ENCODE peak calls at places on chromosome 13, in ten cellular contexts. Z is CD4-positive, alpha-beta T cell; H is SK-N-SH; D is cardiac fibroblast; R is DND-41; F is neural crest cell; V is ascending aorta; X is A549; T is OCI-LY7; U is WTC11. Y is an unnamed sample.

GRCh38 chr13:58151452-58151851 is 519.9 kb downstream of the PCDH17 start:
- DNase-seq in H (no peak), F (no peak), T (no peak), R (no peak), U (no peak), V (no peak), X (no peak), Z (no peak), D (no peak), Y (no peak)

GRCh38 chr13:113796211-113796875 is 37.3 kb downstream of the TMEM255B start:
- DNase-seq in V (no peak), D (no peak), F (no peak), H (no peak), X (no peak), R (no peak), U (no peak), Z (no peak), T (no peak), Y (no peak)

GRCh38 chr13:76954568-76954967 is 6.3 kb downstream of the ACOD1 start:
- DNase-seq in U (no peak), V (no peak), F (no peak), H (no peak), X (no peak), Z (no peak), R (no peak), T (no peak), D (no peak), Y (no peak)

GRCh38 chr13:112885242-112885781 is 83.7 kb upstream of the MCF2L start:
- DNase-seq in F (no peak), D (no peak), H (no peak), X (no peak), R (no peak), V (no peak), Z (no peak), T (no peak), U (no peak), Y (no peak)

GRCh38 chr13:113803409-113804016 is 44.5 kb downstream of the TMEM255B start:
- DNase-seq in H (no peak), D (no peak), X (no peak), Z (no peak), F (no peak), V (no peak), U (no peak), R (no peak), T (no peak), Y (no peak)

GRCh38 chr13:74129500-74130144 is 4.6 kb downstream of the KLF12 start:
- DNase-seq in T (peak), D (no peak), U (no peak), F (no peak), X (no peak), Z (peak), V (no peak), R (peak), H (no peak), Y (no peak)

GRCh38 chr13:30835442-30835841 is 70.6 kb upstream of the MEDAG start:
- DNase-seq in F (no peak), U (no peak), D (no peak), X (no peak), T (no peak), R (no peak), H (no peak), Z (no peak), V (no peak), Y (no peak)

GRCh38 chr13:110245421-110245899 is 61.5 kb downstream of the COL4A1 start:
- DNase-seq in F (no peak), U (no peak), H (peak), D (peak), T (no peak), X (no peak), R (no peak), V (no peak), Z (no peak), Y (no peak)

GRCh38 chr13:108964601-108965000 is 335.2 kb downstream of the MYO16 start:
- DNase-seq in U (no peak), F (no peak), R (no peak), Z (no peak), V (no peak), H (no peak), X (no peak), D (no peak), T (no peak), Y (no peak)

GRCh38 chr13:46492946-46493345 is 60.0 kb upstream of the LRCH1 start:
- DNase-seq in U (no peak), V (no peak), Z (no peak), F (peak), X (peak), T (peak), H (peak), D (peak), R (peak), Y (no peak)

GRCh38 chr13:39149896-39150295 is 111.6 kb downstream of the NHLRC3 start:
- DNase-seq in V (no peak), D (no peak), F (no peak), Z (no peak), T (no peak), X (no peak), R (no peak), U (no peak), H (no peak), Y (no peak)

GRCh38 chr13:80345771-80346510 is 5.0 kb upstream of the SPRY2 start:
- DNase-seq in V (no peak), H (no peak), Z (no peak), X (no peak), D (no peak), R (no peak), F (no peak), U (no peak), T (no peak), Y (no peak)

GRCh38 chr13:97179501-97179900 is 42.6 kb upstream of the MBNL2 start:
- DNase-seq in X (no peak), D (no peak), F (no peak), T (no peak), R (no peak), Z (no peak), V (no peak), U (no peak), H (no peak), Y (no peak)

GRCh38 chr13:109858319-109858718 is 71.9 kb upstream of the IRS2 start:
- DNase-seq in H (no peak), T (no peak), U (no peak), D (no peak), X (no peak), R (no peak), F (no peak), Z (no peak), V (no peak), Y (no peak)

GRCh38 chr13:113066746-113067145 is 38.8 kb upstream of the F7 start:
- DNase-seq in Z (no peak), D (no peak), H (no peak), X (no peak), R (no peak), V (no peak), T (no peak), U (no peak), F (no peak), Y (no peak)

GRCh38 chr13:71417205-71417604 is 449.8 kb downstream of the DACH1 start:
- DNase-seq in U (no peak), H (no peak), T (no peak), V (no peak), Z (no peak), F (no peak), D (peak), R (no peak), X (no peak), Y (no peak)

GRCh38 chr13:30493670-30494381 is 28.1 kb upstream of the HMGB1 start:
- DNase-seq in X (no peak), Z (no peak), T (peak), U (no peak), D (no peak), H (no peak), R (no peak), F (no peak), V (no peak), Y (no peak)

GRCh38 chr13:97696921-97697320 is 256.6 kb upstream of the IPO5 start:
- DNase-seq in H (no peak), U (no peak), R (no peak), Z (no peak), V (no peak), D (no peak), X (no peak), F (no peak), T (no peak), Y (no peak)

GRCh38 chr13:49716615-49717014 is 25.3 kb upstream of the EBPL start:
- DNase-seq in Z (no peak), T (no peak), X (no peak), F (no peak), V (no peak), R (no peak), U (no peak), H (no peak), D (no peak), Y (no peak)

GRCh38 chr13:25187596-25187995 is 15.5 kb upstream of the AMER2 start:
- DNase-seq in D (no peak), H (no peak), Z (no peak), V (no peak), X (no peak), R (no peak), U (no peak), F (no peak), T (no peak), Y (no peak)

GRCh38 chr13:62375653-62376052 is 960.0 kb upstream of the PCDH20 start:
- DNase-seq in V (no peak), X (no peak), H (no peak), F (no peak), R (no peak), D (no peak), U (no peak), Z (no peak), T (no peak), Y (no peak)

GRCh38 chr13:57123660-57124059 is 17.1 kb upstream of the PRR20A start:
- DNase-seq in Z (no peak), D (peak), U (no peak), V (peak), H (no peak), T (no peak), R (no peak), X (no peak), F (no peak), Y (no peak)

GRCh38 chr13:86446311-86446710 is 647.1 kb upstream of the SLITRK6 start:
- DNase-seq in H (no peak), X (peak), U (peak), Z (no peak), R (no peak), V (no peak), D (peak), T (no peak), F (no peak), Y (no peak)

GRCh38 chr13:45713106-45713690 is 11.1 kb downstream of the CBY2 start:
- DNase-seq in X (no peak), T (no peak), Z (no peak), R (no peak), F (no peak), H (no peak), V (no peak), U (peak), D (no peak), Y (no peak)

GRCh38 chr13:20182231-20182846 is 10.4 kb downstream of the GJB2 start:
- DNase-seq in Z (peak), H (peak), U (peak), D (peak), V (no peak), X (peak), F (peak), R (peak), T (peak), Y (no peak)

GRCh38 chr13:37868691-37869505 is 674 bp downstream of the TRPC4 start:
- DNase-seq in U (peak), D (peak), R (no peak), T (no peak), F (peak), V (no peak), X (no peak), H (no peak), Z (no peak), Y (no peak)

GRCh38 chr13:46866150-46866549 is 30.7 kb downstream of the HTR2A start:
- DNase-seq in X (no peak), U (peak), H (peak), Z (no peak), T (peak), R (peak), V (no peak), F (peak), D (peak), Y (peak)

GRCh38 chr13:97392020-97392419 is 41.9 kb upstream of the RAP2A start:
- DNase-seq in F (no peak), R (no peak), H (no peak), T (no peak), V (no peak), Z (no peak), U (no peak), D (no peak), X (no peak), Y (no peak)

DNA sequence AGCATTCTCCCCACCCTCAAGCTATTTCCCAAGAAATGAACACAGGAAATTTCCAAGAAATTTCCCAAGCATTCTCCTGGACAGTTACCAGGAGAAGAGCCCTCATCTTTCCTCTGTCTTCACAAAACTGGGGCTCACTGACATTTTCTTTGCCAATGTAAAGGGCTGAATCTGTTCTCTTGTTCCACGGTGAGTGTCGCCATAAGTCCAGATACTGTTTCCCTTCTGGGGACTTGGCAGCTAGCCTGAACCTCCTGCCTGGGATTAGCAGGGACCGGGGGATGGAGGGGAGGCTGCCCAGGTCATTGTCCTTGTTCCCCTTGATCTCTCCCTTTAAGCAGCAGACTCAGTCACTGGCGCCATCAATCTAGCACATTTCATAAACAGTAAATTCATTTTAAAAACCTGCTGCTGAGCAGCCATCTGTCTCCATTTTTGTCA is 172.8 kb downstream of the DNAJC15 start:
- DNase-seq in X (no peak), H (peak), T (no peak), D (peak), Z (no peak), R (no peak), U (no peak), F (no peak), V (no peak), Y (peak)
- TF ChIP-seq CTCF in X (no peak), H (no peak), T (no peak), D (no peak), Z (no peak), R (no peak), U (no peak), F (no peak), V (no peak), Y (no peak)

DNA sequence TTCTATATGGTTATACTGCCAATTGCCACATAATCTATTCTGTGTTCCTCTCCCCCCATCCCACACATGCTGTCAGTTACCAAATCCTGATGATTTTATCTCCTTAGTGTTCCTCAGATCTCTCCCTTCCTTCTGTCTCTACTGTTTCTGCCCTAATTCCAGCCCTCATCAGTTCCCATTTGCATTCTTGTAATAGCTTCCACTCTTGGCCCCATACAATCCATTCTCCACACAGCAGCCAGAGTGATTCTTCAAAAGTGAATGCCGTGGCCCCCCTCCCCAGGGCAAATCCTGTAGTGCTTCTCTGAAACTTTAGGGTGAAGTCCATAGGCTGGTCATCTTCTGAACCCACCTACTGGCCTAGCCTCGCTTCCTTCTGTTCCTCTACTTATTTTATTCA is 114.4 kb downstream of the ZAR1L start:
- DNase-seq in D (peak), Z (no peak), X (no peak), V (no peak), H (no peak), F (no peak), T (no peak), U (no peak), R (no peak), Y (no peak)
- TF ChIP-seq CTCF in D (no peak), Z (no peak), X (no peak), V (no peak), H (no peak), F (no peak), T (no peak), U (no peak), R (no peak), Y (no peak)

GRCh38 chr13:28743499-28744083 is 24.8 kb upstream of the SLC46A3 start:
- DNase-seq in D (no peak), F (no peak), V (no peak), X (no peak), Z (no peak), R (no peak), T (no peak), H (no peak), U (no peak), Y (no peak)
- TF ChIP-seq CTCF in D (no peak), F (no peak), V (no peak), X (no peak), Z (no peak), R (no peak), T (no peak), H (no peak), U (no peak), Y (no peak)

GRCh38 chr13:95704510-95704909 is 27.6 kb downstream of the DNAJC3 start:
- DNase-seq in T (no peak), Z (no peak), X (peak), U (no peak), F (no peak), D (no peak), V (no peak), H (peak), R (no peak), Y (no peak)
- TF ChIP-seq CTCF in T (peak), Z (no peak), X (peak), U (no peak), F (peak), D (peak), V (no peak), H (peak), R (peak), Y (peak)

GRCh38 chr13:51276684-51277083 is 54.5 kb downstream of the FAM124A start:
- DNase-seq in F (no peak), Z (no peak), H (no peak), U (no peak), T (no peak), R (no peak), X (no peak), D (peak), V (no peak), Y (no peak)

GRCh38 chr13:51280379-51280940 is 58.3 kb downstream of the FAM124A start:
- DNase-seq in Z (no peak), D (no peak), F (no peak), X (no peak), T (no peak), H (no peak), U (no peak), V (no peak), R (no peak), Y (no peak)

GRCh38 chr13:51275101-51275500 is 52.9 kb downstream of the FAM124A start:
- DNase-seq in D (no peak), H (no peak), X (no peak), R (no peak), Z (no peak), V (no peak), F (no peak), U (no peak), T (no peak), Y (no peak)

GRCh38 chr13:51278426-51279130 is 56.4 kb downstream of the FAM124A start:
- DNase-seq in U (no peak), Z (no peak), X (no peak), F (no peak), D (no peak), V (no peak), T (no peak), H (no peak), R (no peak), Y (no peak)

GRCh38 chr13:51277943-51278342 is 55.7 kb downstream of the FAM124A start:
- DNase-seq in H (no peak), U (no peak), X (no peak), V (no peak), D (no peak), R (no peak), T (no peak), F (no peak), Z (no peak), Y (no peak)
- TF ChIP-seq CTCF in H (no peak), U (no peak), X (no peak), V (no peak), D (no peak), R (no peak), T (no peak), F (no peak), Z (no peak), Y (no peak)

GRCh38 chr13:98792321-98792720 is 39.8 kb upstream of the SLC15A1 start:
- DNase-seq in V (no peak), R (no peak), T (no peak), X (no peak), H (no peak), D (no peak), Z (no peak), F (no peak), U (no peak), Y (no peak)

GRCh38 chr13:98795220-98795619 is 42.7 kb upstream of the SLC15A1 start:
- DNase-seq in X (no peak), U (no peak), F (no peak), D (no peak), T (no peak), Z (no peak), R (no peak), V (no peak), H (no peak), Y (no peak)

GRCh38 chr13:98792784-98793183 is 40.3 kb upstream of the SLC15A1 start:
- DNase-seq in D (no peak), R (no peak), T (no peak), U (no peak), V (no peak), Z (no peak), H (no peak), X (no peak), F (no peak), Y (no peak)

GRCh38 chr13:98796191-98796590 is 43.7 kb upstream of the SLC15A1 start:
- DNase-seq in F (no peak), H (no peak), T (no peak), V (no peak), U (no peak), R (no peak), D (no peak), Z (no peak), X (no peak), Y (no peak)

GRCh38 chr13:98794498-98794897 is 42.0 kb upstream of the SLC15A1 start:
- DNase-seq in T (no peak), V (no peak), R (no peak), H (no peak), U (no peak), X (no peak), Z (no peak), D (no peak), F (no peak), Y (no peak)
- TF ChIP-seq CTCF in T (no peak), V (no peak), R (no peak), H (no peak), U (no peak), X (no peak), Z (no peak), D (no peak), F (no peak), Y (no peak)

DNA sequence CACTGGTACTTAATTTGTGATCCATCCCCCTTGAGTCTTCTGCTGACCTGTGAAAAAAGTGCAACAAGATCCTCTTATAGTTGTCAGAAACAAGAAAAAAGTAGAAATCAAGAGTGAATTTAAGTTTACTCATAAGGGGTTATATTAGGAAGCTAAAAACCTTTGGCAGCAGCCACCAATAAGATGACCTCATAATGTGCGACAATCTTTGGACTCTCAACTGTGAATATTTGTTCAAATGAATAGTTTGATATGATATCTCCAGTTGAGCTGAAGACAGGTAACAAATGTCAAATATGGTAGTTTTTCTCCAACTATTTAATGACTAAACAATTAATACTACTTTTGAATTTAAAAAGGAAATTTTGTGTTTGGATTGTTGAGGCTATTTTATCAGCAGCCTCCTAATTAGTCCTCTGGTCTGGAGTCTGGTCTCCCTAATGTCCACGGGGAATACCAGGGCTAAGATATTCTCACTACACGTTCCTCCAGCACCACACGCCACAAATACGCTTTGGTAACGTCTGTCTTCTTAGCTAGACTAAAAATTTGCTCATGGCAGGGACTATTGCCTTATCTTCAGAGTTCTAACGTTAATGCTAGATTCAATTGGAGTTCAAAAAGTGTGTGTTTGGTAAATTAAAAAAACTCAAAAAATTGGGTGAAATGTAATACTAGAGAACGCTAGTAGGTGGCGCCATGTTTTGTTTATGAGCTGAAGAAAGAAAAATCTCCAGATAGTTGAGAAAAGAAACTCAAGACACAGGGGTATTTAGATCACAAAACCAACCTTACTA is 51.0 kb upstream of the PDX1 start:
- DNase-seq in U (no peak), H (no peak), V (no peak), D (peak), Z (no peak), R (no peak), F (no peak), X (no peak), T (peak), Y (no peak)
- TF ChIP-seq CTCF in U (peak), H (peak), V (no peak), D (peak), Z (peak), R (peak), F (peak), X (peak), T (peak), Y (peak)

Y was measured in mesothelial cell of epicardium.